ENCODE peak calls at places on chromosomes 6 and 20, in seven cellular contexts. C is mesendoderm, Y is H9, T is neuronal stem cell, R is trophoblast cell, J is H1, F is mesenchymal stem cell. I is an unnamed sample.

GRCh38 chr20:57654363-57654997 is 34.3 kb upstream of the ZBP1 start:
- DNase-seq in C (peak; percentile 80), Y (peak; percentile 76), R (peak; percentile 47), F (peak; percentile 39), T (peak; percentile 42), J (peak; percentile 53), I (peak; percentile 55)

GRCh38 chr20:22453244-22454080 is 130.9 kb downstream of the FOXA2 start:
- DNase-seq in F (no peak), R (no peak), T (no peak), C (peak; percentile 50), J (no peak), Y (no peak), I (no peak)

GRCh38 chr6:120894077-120894476 is 440.2 kb downstream of the TBC1D32 start:
- DNase-seq in J (no peak), F (no peak), C (no peak), Y (no peak), T (no peak), R (no peak), I (no peak)

GRCh38 chr6:157627195-157627966 is 195.7 kb upstream of the SNX9 start:
- DNase-seq in R (no peak), J (no peak), T (no peak), C (no peak), Y (no peak), F (no peak), I (no peak)

GRCh38 chr20:13338999-13339411 is 117.9 kb downstream of the ISM1 start:
- DNase-seq in R (no peak), C (no peak), T (no peak), Y (no peak), J (no peak), F (no peak), I (no peak)

GRCh38 chr6:118588626-118589025 is 40.5 kb downstream of the PLN start:
- DNase-seq in T (no peak), F (no peak), Y (no peak), J (no peak), R (no peak), C (no peak), I (peak; percentile 22)

GRCh38 chr6:912871-913663 is 220.1 kb upstream of the EXOC2 start:
- DNase-seq in Y (peak; percentile 85), J (peak; percentile 39), F (peak; percentile 22), T (peak; percentile 21), R (peak; percentile 84), C (peak; percentile 76), I (peak; percentile 47)

GRCh38 chr6:166692723-166693302 is 65.8 kb upstream of the RPS6KA2 start:
- DNase-seq in T (no peak), Y (no peak), C (no peak), R (no peak), J (no peak), F (no peak), I (no peak)

GRCh38 chr6:27672113-27672799 is 199.4 kb upstream of the ZNF184 start:
- DNase-seq in J (peak; percentile 86), T (peak; percentile 76), C (peak; percentile 99), R (no peak), F (peak; percentile 60), Y (peak; percentile 90), I (peak; percentile 52)

GRCh38 chr20:10864076-10864672 is 190.4 kb upstream of the JAG1 start:
- DNase-seq in F (peak; percentile 6), J (no peak), R (no peak), C (no peak), T (no peak), Y (peak; percentile 47), I (no peak)

GRCh38 chr6:8707956-8708772 is 272.8 kb upstream of the SLC35B3 start:
- DNase-seq in F (peak; percentile 3), J (no peak), Y (no peak), R (no peak), T (peak; percentile 12), C (peak; percentile 52), I (no peak)

GRCh38 chr6:50849016-50849748 is 30.5 kb downstream of the TFAP2B start:
- DNase-seq in T (no peak), J (no peak), Y (peak; percentile 73), C (peak; percentile 51), R (no peak), F (no peak), I (no peak)
- H3K18ac ChIP-seq in T (no peak overlapping the region), J (no peak overlapping the region), Y (no peak overlapping the region), C (no peak overlapping the region), R (no peak overlapping the region), F (no peak overlapping the region), I (no peak overlapping the region)

GRCh38 chr6:16002332-16003196 is 126.3 kb upstream of the MYLIP start:
- DNase-seq in C (no peak), F (no peak), R (no peak), J (no peak), T (no peak), Y (no peak), I (no peak)
- H3K18ac ChIP-seq in C (no peak overlapping the region), F (no peak overlapping the region), R (no peak overlapping the region), J (no peak overlapping the region), T (no peak overlapping the region), Y (no peak overlapping the region), I (no peak overlapping the region)

GRCh38 chr20:18621004-18621403 is 33.1 kb downstream of the DTD1 start:
- DNase-seq in C (no peak), F (no peak), T (no peak), J (no peak), R (no peak), Y (no peak), I (no peak)

GRCh38 chr20:18625907-18626655 is 38.2 kb downstream of the DTD1 start:
- DNase-seq in C (no peak), F (no peak), Y (no peak), J (no peak), R (no peak), T (no peak), I (no peak)

GRCh38 chr20:18623156-18623555 is 35.3 kb downstream of the DTD1 start:
- DNase-seq in J (no peak), R (no peak), Y (no peak), C (no peak), F (no peak), T (no peak), I (no peak)

GRCh38 chr20:18628330-18628941 is 40.6 kb downstream of the DTD1 start:
- DNase-seq in T (no peak), C (peak; percentile 57), F (no peak), J (peak; percentile 29), Y (peak; percentile 78), R (peak; percentile 38), I (no peak)

DNA sequence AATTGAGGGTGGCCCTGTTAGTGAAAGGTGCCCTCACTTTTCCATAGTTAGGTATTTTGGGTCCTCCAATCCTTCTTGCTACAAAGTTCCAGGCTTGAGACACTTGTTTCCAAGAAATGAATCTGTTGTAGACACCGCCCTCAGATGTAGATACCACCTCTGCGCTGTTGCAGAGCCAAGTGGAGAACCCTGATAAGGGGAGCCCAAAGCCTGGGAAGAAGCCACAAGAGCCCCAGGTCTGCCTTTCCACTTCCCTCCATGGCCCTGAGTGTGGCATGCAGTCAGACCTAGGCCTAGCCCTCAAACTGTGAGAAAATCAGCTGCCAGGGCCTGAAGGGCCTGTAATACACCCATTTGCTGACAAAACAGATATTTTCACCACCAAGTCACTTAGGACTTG is 37.1 kb downstream of the DTD1 start:
- DNase-seq in C (no peak), F (no peak), R (no peak), J (no peak), T (no peak), Y (no peak), I (no peak)
- H3K18ac ChIP-seq in C (no peak overlapping the region), F (no peak overlapping the region), R (no peak overlapping the region), J (no peak overlapping the region), T (no peak overlapping the region), Y (no peak overlapping the region), I (no peak overlapping the region)

GRCh38 chr6:41273699-41274098 is 12.8 kb downstream of the TREM1 start:
- DNase-seq in Y (peak; percentile 60), T (no peak), F (no peak), J (no peak), R (no peak), C (peak; percentile 14), I (no peak)

GRCh38 chr6:41274291-41274690 is 12.2 kb downstream of the TREM1 start:
- DNase-seq in R (no peak), F (no peak), Y (no peak), T (no peak), C (no peak), J (no peak), I (no peak)

GRCh38 chr6:41272591-41273175 is 13.8 kb downstream of the TREM1 start:
- DNase-seq in J (no peak), C (no peak), R (no peak), F (no peak), Y (no peak), T (no peak), I (no peak)

GRCh38 chr6:41269716-41270115 is 16.8 kb downstream of the TREM1 start:
- DNase-seq in R (no peak), C (no peak), J (no peak), Y (no peak), F (no peak), T (no peak), I (no peak)

GRCh38 chr6:41271901-41272395 is 14.5 kb downstream of the TREM1 start:
- DNase-seq in R (no peak), T (no peak), Y (no peak), J (no peak), C (no peak), F (no peak), I (no peak)
- H3K18ac ChIP-seq in R (no peak overlapping the region), T (no peak overlapping the region), Y (no peak overlapping the region), J (no peak overlapping the region), C (no peak overlapping the region), F (no peak overlapping the region), I (no peak overlapping the region)

GRCh38 chr20:42611423-42611822 is 578.3 kb downstream of the PTPRT start:
- DNase-seq in Y (no peak), C (no peak), J (no peak), R (no peak), F (no peak), T (no peak), I (no peak)
- H3K18ac ChIP-seq in Y (no peak overlapping the region), C (no peak overlapping the region), J (no peak overlapping the region), R (no peak overlapping the region), F (no peak overlapping the region), T (no peak overlapping the region), I (no peak overlapping the region)

DNA sequence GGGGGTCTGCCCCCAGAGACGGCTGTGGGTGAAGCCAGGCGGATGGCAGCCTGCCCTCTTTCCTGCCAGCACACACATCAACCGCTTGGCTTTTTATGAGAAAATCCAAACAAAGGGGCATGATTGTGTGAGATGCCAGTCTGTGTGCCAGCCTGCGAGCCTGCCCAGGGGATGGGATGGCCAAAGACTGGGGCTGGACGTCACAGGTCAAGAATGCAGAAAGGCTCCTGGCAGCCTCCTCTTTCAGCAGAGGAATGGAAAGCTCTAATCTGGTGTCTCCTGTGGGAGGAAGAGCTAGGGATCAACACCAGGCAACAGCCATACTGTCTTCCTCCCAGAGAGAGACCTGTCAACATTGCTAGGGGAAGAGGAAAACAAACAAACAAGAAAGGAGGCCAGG is 15.8 kb downstream of the TUBB2B start:
- DNase-seq in R (no peak), C (peak; percentile 67), F (no peak), Y (no peak), T (no peak), J (no peak), I (no peak)
- H3K18ac ChIP-seq in R (no peak overlapping the region), C (no peak overlapping the region), F (no peak overlapping the region), Y (no peak overlapping the region), T (no peak overlapping the region), J (no peak overlapping the region), I (peak overlapping the region; percentile 56)

DNA sequence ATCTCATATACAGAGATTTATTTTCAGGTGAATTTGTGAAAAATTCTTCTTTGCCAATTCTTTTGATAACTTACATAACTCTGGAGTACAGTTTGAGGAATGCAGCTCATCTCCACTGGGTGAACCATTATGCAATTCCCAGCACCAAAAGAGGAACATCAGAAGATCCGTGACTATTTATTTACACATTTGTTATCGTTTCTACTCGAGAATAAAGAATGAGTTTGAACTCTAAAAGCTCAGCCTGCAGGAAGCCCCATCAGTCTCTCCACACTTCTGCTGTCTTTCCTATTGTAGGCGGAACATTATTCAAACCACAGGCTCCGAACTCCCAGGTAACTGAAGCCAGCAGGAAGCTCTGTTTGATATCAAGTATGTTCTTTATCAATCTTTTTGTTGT is 95.9 kb upstream of the IFNGR1 start:
- DNase-seq in Y (no peak), T (no peak), J (no peak), R (no peak), C (peak; percentile 28), F (no peak), I (no peak)
- H3K18ac ChIP-seq in Y (no peak overlapping the region), T (no peak overlapping the region), J (no peak overlapping the region), R (no peak overlapping the region), C (no peak overlapping the region), F (no peak overlapping the region), I (no peak overlapping the region)